ENCODE peak calls at places on chromosomes 11 and 22, in five cellular contexts. U is transverse colon, C is H7, M is stomach, P is neuronal stem cell. H is an unnamed sample. For H3K27me3, the result is how much of the 10 kb centered on the place peaks cover.

GRCh38 chr11:72573380-72573949 is 100.8 kb downstream of the PDE2A start:
- DNase-seq in U (peak), C (peak), M (no peak), P (peak), H (peak)

GRCh38 chr11:12272821-12273617 is 104.4 kb upstream of the PARVA start:
- DNase-seq in U (no peak), C (no peak), M (no peak), P (no peak), H (no peak)

GRCh38 chr11:17314232-17314547 is 37.4 kb upstream of the NCR3LG1 start:
- DNase-seq in U (no peak), C (no peak), M (no peak), P (no peak), H (no peak)

GRCh38 chr11:104164028-104164520 is at the start of gene PDGFD:
- DNase-seq in U (peak), C (peak), M (peak), P (peak), H (no peak)

GRCh38 chr22:33326540-33327295 is 268.5 kb upstream of the SYN3 start:
- DNase-seq in U (no peak), C (no peak), M (no peak), P (no peak), H (no peak)

GRCh38 chr11:76321820-76322524 is 59.0 kb downstream of the THAP12 start:
- DNase-seq in U (peak), C (peak), M (no peak), P (no peak), H (no peak)

GRCh38 chr11:123371506-123372297 is 58.4 kb upstream of the GRAMD1B start:
- DNase-seq in U (no peak), C (peak), M (no peak), P (no peak), H (no peak)

GRCh38 chr11:8168485-8169257 is at the start of gene RIC3:
- DNase-seq in U (peak), C (peak), M (peak), P (peak), H (no peak)

GRCh38 chr11:20362481-20362880 is 1.0 kb upstream of the HTATIP2 start:
- DNase-seq in U (no peak), C (no peak), M (no peak), P (no peak), H (no peak)

GRCh38 chr11:34358258-34358665 is 452 bp upstream of the ABTB2 start:
- DNase-seq in U (peak), C (no peak), M (peak), P (peak), H (no peak)

GRCh38 chr11:104000798-104001197 is 35.6 kb upstream of the DDI1 start:
- DNase-seq in U (no peak), C (no peak), M (no peak), P (no peak), H (no peak)

GRCh38 chr11:104104201-104104600 is 59.7 kb downstream of the PDGFD start:
- DNase-seq in U (no peak), C (no peak), M (no peak), P (no peak), H (no peak)

GRCh38 chr11:68140496-68141246 is 19.5 kb upstream of the CHKA start:
- DNase-seq in U (no peak), C (no peak), M (peak), P (no peak), H (no peak)

GRCh38 chr22:43446881-43447280 is 35.1 kb downstream of the MPPED1 start:
- DNase-seq in U (no peak), C (peak), M (peak), P (no peak), H (no peak)

GRCh38 chr11:57069942-57070341 is 81.2 kb downstream of the OR5AK2 start:
- DNase-seq in U (no peak), C (no peak), M (no peak), P (no peak), H (no peak)

GRCh38 chr11:65613091-65613928 is 711 bp downstream of the MAP3K11 start:
- DNase-seq in U (no peak), C (no peak), M (peak), P (no peak), H (peak)

GRCh38 chr11:9208726-9209501 is 56.2 kb downstream of the DENND5A start:
- DNase-seq in U (no peak), C (no peak), M (no peak), P (no peak), H (no peak)

GRCh38 chr22:43884600-43885318 is 7.1 kb downstream of the PNPLA5 start:
- DNase-seq in U (peak), C (peak), M (peak), P (peak), H (no peak)

GRCh38 chr11:14300661-14301304 is 58.2 kb downstream of the RRAS2 start:
- DNase-seq in U (peak), C (peak), M (peak), P (peak), H (no peak)

GRCh38 chr11:35380603-35381002 is 38.8 kb downstream of the SLC1A2 start:
- DNase-seq in U (no peak), C (no peak), M (no peak), P (no peak), H (no peak)

GRCh38 chr11:74730601-74731260 is 495 bp downstream of the CHRDL2 start:
- DNase-seq in U (no peak), C (peak), M (no peak), P (no peak), H (no peak)
- H3K27me3 ChIP-seq in U (half or more), C (half or more), M (under half), P (half or more), H (under half)

DNA sequence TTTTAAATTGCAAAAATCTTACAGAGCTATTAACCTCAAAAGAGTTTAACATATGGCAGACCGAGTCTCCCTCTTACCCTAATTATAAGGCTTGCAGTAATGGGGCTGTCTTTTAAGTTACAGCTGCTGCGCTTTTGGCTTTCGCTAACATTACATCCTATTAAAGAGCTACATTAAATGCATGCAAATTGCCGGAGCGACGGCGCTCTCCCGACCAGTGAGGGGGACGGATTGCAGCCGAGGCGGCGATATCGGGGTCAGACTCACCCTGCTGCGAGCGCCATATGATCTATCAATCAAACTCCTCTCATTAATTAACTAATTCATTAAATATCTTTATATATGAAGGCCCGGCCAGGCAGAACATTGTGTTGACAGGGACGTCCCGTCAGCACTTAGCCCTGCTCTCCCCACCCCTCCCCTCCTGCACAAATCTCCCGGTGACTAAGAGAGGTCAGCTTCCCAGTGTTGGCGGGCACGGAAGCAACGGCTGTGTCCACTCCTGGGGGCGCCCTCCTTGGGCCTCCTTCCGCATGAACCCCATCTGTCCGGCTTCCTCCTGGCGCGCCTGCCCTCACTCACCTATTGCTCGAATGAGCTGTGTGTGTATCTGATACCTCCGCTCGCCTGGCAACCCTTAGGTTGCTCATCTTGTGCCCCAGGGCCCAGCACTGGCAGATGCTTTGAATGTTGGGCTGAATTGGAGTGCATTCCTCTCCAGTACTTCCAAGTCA is 156.0 kb upstream of the CADM1 start:
- DNase-seq in U (no peak), C (peak), M (no peak), P (no peak), H (no peak)
- H3K27me3 ChIP-seq in U (under half), C (under half), M (under half), P (half or more), H (under half)

GRCh38 chr11:95087171-95087570 is 2.5 kb upstream of the ENDOD1 start:
- DNase-seq in U (no peak), C (no peak), M (no peak), P (no peak), H (no peak)
- H3K27me3 ChIP-seq in U (under half), C (under half), M (under half), P (under half), H (under half)

GRCh38 chr11:22151795-22152194 is 41.1 kb upstream of the ANO5 start:
- DNase-seq in U (no peak), C (no peak), M (no peak), P (no peak), H (no peak)
- H3K27me3 ChIP-seq in U (under half), C (under half), M (under half), P (under half), H (under half)

GRCh38 chr11:128893578-128894295 is 2.6 kb downstream of the KCNJ5 start:
- DNase-seq in U (no peak), C (no peak), M (no peak), P (no peak), H (no peak)
- H3K27me3 ChIP-seq in U (under half), C (half or more), M (under half), P (under half), H (under half)

GRCh38 chr11:74729397-74729796 is 1.8 kb downstream of the CHRDL2 start:
- DNase-seq in U (no peak), C (no peak), M (no peak), P (no peak), H (no peak)

GRCh38 chr11:74721479-74721835 is 9.8 kb downstream of the CHRDL2 start:
- DNase-seq in U (no peak), C (no peak), M (no peak), P (no peak), H (no peak)

GRCh38 chr11:74726547-74727182 is 4.6 kb downstream of the CHRDL2 start:
- DNase-seq in U (peak), C (peak), M (peak), P (peak), H (peak)

GRCh38 chr11:74723511-74723910 is 7.7 kb downstream of the CHRDL2 start:
- DNase-seq in U (no peak), C (no peak), M (no peak), P (no peak), H (no peak)

GRCh38 chr11:74725701-74726100 is 5.5 kb downstream of the CHRDL2 start:
- DNase-seq in U (no peak), C (no peak), M (no peak), P (no peak), H (no peak)
- H3K27me3 ChIP-seq in U (under half), C (under half), M (under half), P (half or more), H (under half)

GRCh38 chr11:2133481-2134021 is 5.6 kb downstream of the IGF2 start:
- DNase-seq in U (no peak), C (no peak), M (no peak), P (no peak), H (no peak)
- H3K27me3 ChIP-seq in U (half or more), C (under half), M (half or more), P (half or more), H (under half)

DNA sequence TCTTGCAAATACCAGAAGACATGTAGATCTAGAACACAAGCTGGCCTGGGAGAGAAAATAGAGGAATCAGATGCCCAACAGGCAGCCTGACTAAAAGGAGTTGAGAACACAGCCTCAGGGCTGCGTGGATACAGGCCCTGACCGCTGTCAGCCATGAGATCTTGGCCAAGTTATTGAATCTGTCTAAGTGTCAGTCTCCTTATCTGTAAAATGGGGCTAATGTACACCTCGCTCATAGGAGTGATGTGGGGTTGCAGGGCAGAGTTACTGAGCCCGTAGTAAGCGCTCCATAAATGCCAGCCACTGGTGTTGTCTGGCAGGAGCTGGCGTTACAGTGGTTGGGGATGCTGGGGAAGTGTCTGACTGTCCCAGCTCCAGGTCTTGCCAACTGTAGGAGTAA is 38.4 kb upstream of the TPBGL start:
- DNase-seq in U (no peak), C (peak), M (no peak), P (no peak), H (no peak)
- H3K27me3 ChIP-seq in U (under half), C (under half), M (under half), P (under half), H (under half)